ENCODE peak calls at places on chromosomes 6 and 20, in ten cellular contexts. One of them, this sample, is unnamed.

GRCh38 chr6:35049885-35050284 is 91.3 kb downstream of the TCP11 start:
- DNase-seq in PC-9: no peak
- DNase-seq in A549: no peak
- DNase-seq in MCF 10A: no peak
- DNase-seq in lung: no peak
- DNase-seq in tibial artery: peak
- DNase-seq in mucosa of descending colon: peak
- DNase-seq in neural crest cell: no peak
- DNase-seq in cardiac fibroblast: peak
- DNase-seq in H9: no peak
- DNase-seq in this sample: no peak

GRCh38 chr6:35427851-35428321 is 24.3 kb upstream of the FANCE start:
- DNase-seq in PC-9: no peak
- DNase-seq in A549: no peak
- DNase-seq in MCF 10A: peak
- DNase-seq in lung: no peak
- DNase-seq in tibial artery: no peak
- DNase-seq in mucosa of descending colon: no peak
- DNase-seq in neural crest cell: no peak
- DNase-seq in cardiac fibroblast: peak
- DNase-seq in H9: no peak
- DNase-seq in this sample: no peak

GRCh38 chr6:154410619-154411044 is 54.0 kb upstream of the IPCEF1 start:
- DNase-seq in PC-9: peak
- DNase-seq in A549: peak
- DNase-seq in MCF 10A: peak
- DNase-seq in lung: peak
- DNase-seq in tibial artery: peak
- DNase-seq in mucosa of descending colon: no peak
- DNase-seq in neural crest cell: no peak
- DNase-seq in cardiac fibroblast: peak
- DNase-seq in H9: no peak
- DNase-seq in this sample: no peak

GRCh38 chr6:131766631-131767030 is 41.2 kb upstream of the ENPP1 start:
- DNase-seq in PC-9: no peak
- DNase-seq in A549: no peak
- DNase-seq in MCF 10A: no peak
- DNase-seq in lung: no peak
- DNase-seq in tibial artery: no peak
- DNase-seq in mucosa of descending colon: no peak
- DNase-seq in neural crest cell: no peak
- DNase-seq in cardiac fibroblast: no peak
- DNase-seq in H9: no peak
- DNase-seq in this sample: no peak

GRCh38 chr6:170179925-170180324 is 111.0 kb downstream of the DLL1 start:
- DNase-seq in PC-9: no peak
- DNase-seq in A549: no peak
- DNase-seq in MCF 10A: no peak
- DNase-seq in lung: no peak
- DNase-seq in tibial artery: no peak
- DNase-seq in mucosa of descending colon: no peak
- DNase-seq in neural crest cell: no peak
- DNase-seq in cardiac fibroblast: no peak
- DNase-seq in H9: no peak
- DNase-seq in this sample: no peak

GRCh38 chr6:166980738-166981137 is 18.5 kb upstream of the CEP43 start:
- DNase-seq in PC-9: no peak
- DNase-seq in A549: no peak
- DNase-seq in MCF 10A: no peak
- DNase-seq in lung: no peak
- DNase-seq in tibial artery: no peak
- DNase-seq in mucosa of descending colon: no peak
- DNase-seq in neural crest cell: no peak
- DNase-seq in cardiac fibroblast: no peak
- DNase-seq in H9: no peak
- DNase-seq in this sample: no peak

GRCh38 chr6:105272783-105273182 is 93.0 kb upstream of the POPDC3 start:
- DNase-seq in PC-9: peak
- DNase-seq in A549: no peak
- DNase-seq in MCF 10A: peak
- DNase-seq in lung: no peak
- DNase-seq in tibial artery: no peak
- DNase-seq in mucosa of descending colon: no peak
- DNase-seq in neural crest cell: no peak
- DNase-seq in cardiac fibroblast: peak
- DNase-seq in H9: peak
- DNase-seq in this sample: no peak

GRCh38 chr20:64253000-64253383 is 2.6 kb upstream of the PCMTD2 start:
- DNase-seq in PC-9: no peak
- DNase-seq in A549: no peak
- DNase-seq in MCF 10A: no peak
- DNase-seq in lung: no peak
- DNase-seq in tibial artery: no peak
- DNase-seq in mucosa of descending colon: no peak
- DNase-seq in neural crest cell: no peak
- DNase-seq in cardiac fibroblast: no peak
- DNase-seq in H9: no peak
- DNase-seq in this sample: no peak

GRCh38 chr20:56179051-56179450 is 69.5 kb upstream of the MC3R start:
- DNase-seq in PC-9: no peak
- DNase-seq in A549: no peak
- DNase-seq in MCF 10A: no peak
- DNase-seq in lung: no peak
- DNase-seq in tibial artery: no peak
- DNase-seq in mucosa of descending colon: no peak
- DNase-seq in neural crest cell: no peak
- DNase-seq in cardiac fibroblast: no peak
- DNase-seq in H9: no peak
- DNase-seq in this sample: no peak

GRCh38 chr20:56175884-56176283 is 72.6 kb upstream of the MC3R start:
- DNase-seq in PC-9: no peak
- DNase-seq in A549: no peak
- DNase-seq in MCF 10A: no peak
- DNase-seq in lung: no peak
- DNase-seq in tibial artery: no peak
- DNase-seq in mucosa of descending colon: no peak
- DNase-seq in neural crest cell: no peak
- DNase-seq in cardiac fibroblast: no peak
- DNase-seq in H9: no peak
- DNase-seq in this sample: no peak

GRCh38 chr20:56178219-56178618 is 70.3 kb upstream of the MC3R start:
- DNase-seq in PC-9: no peak
- DNase-seq in A549: no peak
- DNase-seq in MCF 10A: no peak
- DNase-seq in lung: no peak
- DNase-seq in tibial artery: no peak
- DNase-seq in mucosa of descending colon: no peak
- DNase-seq in neural crest cell: no peak
- DNase-seq in cardiac fibroblast: no peak
- DNase-seq in H9: no peak
- DNase-seq in this sample: no peak

GRCh38 chr20:56181593-56181992 is 66.9 kb upstream of the MC3R start:
- DNase-seq in PC-9: no peak
- DNase-seq in A549: no peak
- DNase-seq in MCF 10A: peak
- DNase-seq in lung: no peak
- DNase-seq in tibial artery: no peak
- DNase-seq in mucosa of descending colon: no peak
- DNase-seq in neural crest cell: no peak
- DNase-seq in cardiac fibroblast: no peak
- DNase-seq in H9: no peak
- DNase-seq in this sample: no peak
- TF ChIP-seq CTCF in PC-9: peak
- TF ChIP-seq CTCF in A549: no peak
- TF ChIP-seq CTCF in MCF 10A: no peak
- TF ChIP-seq CTCF in lung: no peak
- TF ChIP-seq CTCF in tibial artery: peak
- TF ChIP-seq CTCF in mucosa of descending colon: no peak
- TF ChIP-seq CTCF in neural crest cell: no peak
- TF ChIP-seq CTCF in cardiac fibroblast: no peak
- TF ChIP-seq CTCF in H9: no peak
- TF ChIP-seq CTCF in this sample: no peak

GRCh38 chr6:32792901-32793400 is 23.9 kb downstream of the HLA-DOB start:
- DNase-seq in PC-9: no peak
- DNase-seq in A549: no peak
- DNase-seq in MCF 10A: no peak
- DNase-seq in lung: no peak
- DNase-seq in tibial artery: no peak
- DNase-seq in mucosa of descending colon: no peak
- DNase-seq in neural crest cell: no peak
- DNase-seq in cardiac fibroblast: no peak
- DNase-seq in H9: no peak
- DNase-seq in this sample: no peak

GRCh38 chr6:32799740-32800139 is 17.1 kb downstream of the HLA-DOB start:
- DNase-seq in PC-9: no peak
- DNase-seq in A549: no peak
- DNase-seq in MCF 10A: no peak
- DNase-seq in lung: no peak
- DNase-seq in tibial artery: no peak
- DNase-seq in mucosa of descending colon: no peak
- DNase-seq in neural crest cell: no peak
- DNase-seq in cardiac fibroblast: no peak
- DNase-seq in H9: no peak
- DNase-seq in this sample: no peak

GRCh38 chr6:32799168-32799567 is 17.6 kb downstream of the HLA-DOB start:
- DNase-seq in PC-9: no peak
- DNase-seq in A549: no peak
- DNase-seq in MCF 10A: no peak
- DNase-seq in lung: no peak
- DNase-seq in tibial artery: no peak
- DNase-seq in mucosa of descending colon: no peak
- DNase-seq in neural crest cell: no peak
- DNase-seq in cardiac fibroblast: no peak
- DNase-seq in H9: no peak
- DNase-seq in this sample: no peak

GRCh38 chr6:32794510-32794909 is 22.3 kb downstream of the HLA-DOB start:
- DNase-seq in PC-9: no peak
- DNase-seq in A549: no peak
- DNase-seq in MCF 10A: no peak
- DNase-seq in lung: no peak
- DNase-seq in tibial artery: no peak
- DNase-seq in mucosa of descending colon: no peak
- DNase-seq in neural crest cell: no peak
- DNase-seq in cardiac fibroblast: no peak
- DNase-seq in H9: no peak
- DNase-seq in this sample: no peak

DNA sequence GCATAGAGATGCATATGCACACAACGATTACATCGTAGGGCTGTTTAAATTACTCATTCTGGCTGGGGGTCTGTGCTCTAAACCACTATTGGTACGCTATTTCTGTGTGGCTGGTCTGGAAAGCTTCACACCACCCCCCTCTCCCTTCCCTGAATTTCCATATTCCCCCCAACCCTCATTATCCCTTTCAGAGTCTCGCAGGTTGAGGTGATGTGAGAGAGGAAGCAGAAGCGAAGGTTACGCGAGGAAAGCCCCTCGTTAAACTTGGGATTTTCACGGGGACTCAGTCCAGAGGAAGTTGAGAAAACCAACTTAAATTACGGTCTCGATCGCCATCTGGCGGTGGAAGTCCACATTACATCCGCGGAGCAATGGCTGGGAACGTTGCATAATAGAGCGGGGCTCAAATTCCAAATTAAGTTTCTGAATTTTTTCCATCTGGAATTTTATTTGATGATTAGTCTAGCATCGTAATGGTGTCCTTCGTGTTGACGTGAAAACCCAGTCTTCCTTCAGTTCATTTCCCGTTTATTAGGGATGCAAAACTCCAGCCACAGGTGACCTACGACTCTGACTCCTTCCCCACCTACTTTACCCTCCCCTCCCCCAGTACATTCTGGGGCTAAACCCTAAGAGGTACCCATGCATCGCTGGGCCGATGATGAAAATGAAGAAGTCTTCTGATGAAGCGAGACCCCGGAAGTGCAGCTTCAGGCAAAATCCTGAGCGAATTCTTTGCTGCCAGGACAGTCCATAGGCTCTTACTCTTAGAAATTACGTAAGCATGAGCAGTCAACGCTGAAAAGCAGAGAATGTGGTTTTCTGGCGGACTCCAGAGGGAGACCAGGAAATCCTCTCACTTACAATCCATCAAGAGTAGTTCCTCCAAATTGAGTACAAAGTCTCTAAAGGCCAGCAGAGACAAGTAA is 19.7 kb downstream of the HLA-DOB start:
- DNase-seq in PC-9: peak
- DNase-seq in A549: peak
- DNase-seq in MCF 10A: peak
- DNase-seq in lung: peak
- DNase-seq in tibial artery: peak
- DNase-seq in mucosa of descending colon: peak
- DNase-seq in neural crest cell: peak
- DNase-seq in cardiac fibroblast: peak
- DNase-seq in H9: peak
- DNase-seq in this sample: no peak
- TF ChIP-seq CTCF in PC-9: peak
- TF ChIP-seq CTCF in A549: peak
- TF ChIP-seq CTCF in MCF 10A: peak
- TF ChIP-seq CTCF in lung: peak
- TF ChIP-seq CTCF in tibial artery: peak
- TF ChIP-seq CTCF in mucosa of descending colon: peak
- TF ChIP-seq CTCF in neural crest cell: peak
- TF ChIP-seq CTCF in cardiac fibroblast: peak
- TF ChIP-seq CTCF in H9: peak
- TF ChIP-seq CTCF in this sample: peak

GRCh38 chr6:4352731-4353130 is 217.4 kb upstream of the ECI2 start:
- DNase-seq in PC-9: no peak
- DNase-seq in A549: no peak
- DNase-seq in MCF 10A: no peak
- DNase-seq in lung: no peak
- DNase-seq in tibial artery: no peak
- DNase-seq in mucosa of descending colon: no peak
- DNase-seq in neural crest cell: no peak
- DNase-seq in cardiac fibroblast: no peak
- DNase-seq in H9: no peak
- DNase-seq in this sample: no peak
- TF ChIP-seq CTCF in PC-9: no peak
- TF ChIP-seq CTCF in A549: no peak
- TF ChIP-seq CTCF in MCF 10A: no peak
- TF ChIP-seq CTCF in lung: no peak
- TF ChIP-seq CTCF in tibial artery: no peak
- TF ChIP-seq CTCF in mucosa of descending colon: no peak
- TF ChIP-seq CTCF in neural crest cell: no peak
- TF ChIP-seq CTCF in cardiac fibroblast: no peak
- TF ChIP-seq CTCF in H9: no peak
- TF ChIP-seq CTCF in this sample: no peak

GRCh38 chr6:114344971-114345274 is 2.1 kb upstream of the HS3ST5 start:
- DNase-seq in PC-9: no peak
- DNase-seq in A549: no peak
- DNase-seq in MCF 10A: no peak
- DNase-seq in lung: no peak
- DNase-seq in tibial artery: no peak
- DNase-seq in mucosa of descending colon: no peak
- DNase-seq in neural crest cell: no peak
- DNase-seq in cardiac fibroblast: no peak
- DNase-seq in H9: no peak
- DNase-seq in this sample: no peak

GRCh38 chr6:114342086-114342825 is 567 bp downstream of the HS3ST5 start:
- DNase-seq in PC-9: peak
- DNase-seq in A549: no peak
- DNase-seq in MCF 10A: no peak
- DNase-seq in lung: no peak
- DNase-seq in tibial artery: no peak
- DNase-seq in mucosa of descending colon: peak
- DNase-seq in neural crest cell: peak
- DNase-seq in cardiac fibroblast: peak
- DNase-seq in H9: peak
- DNase-seq in this sample: no peak

GRCh38 chr6:114344216-114344970 is 1.6 kb upstream of the HS3ST5 start:
- DNase-seq in PC-9: no peak
- DNase-seq in A549: no peak
- DNase-seq in MCF 10A: no peak
- DNase-seq in lung: no peak
- DNase-seq in tibial artery: no peak
- DNase-seq in mucosa of descending colon: no peak
- DNase-seq in neural crest cell: no peak
- DNase-seq in cardiac fibroblast: no peak
- DNase-seq in H9: no peak
- DNase-seq in this sample: no peak

GRCh38 chr6:114343782-114344144 is 940 bp upstream of the HS3ST5 start:
- DNase-seq in PC-9: no peak
- DNase-seq in A549: no peak
- DNase-seq in MCF 10A: no peak
- DNase-seq in lung: no peak
- DNase-seq in tibial artery: no peak
- DNase-seq in mucosa of descending colon: no peak
- DNase-seq in neural crest cell: no peak
- DNase-seq in cardiac fibroblast: no peak
- DNase-seq in H9: no peak
- DNase-seq in this sample: no peak

GRCh38 chr6:114342826-114343781 is at the start of gene HS3ST5:
- DNase-seq in PC-9: peak
- DNase-seq in A549: peak
- DNase-seq in MCF 10A: no peak
- DNase-seq in lung: no peak
- DNase-seq in tibial artery: peak
- DNase-seq in mucosa of descending colon: peak
- DNase-seq in neural crest cell: peak
- DNase-seq in cardiac fibroblast: peak
- DNase-seq in H9: peak
- DNase-seq in this sample: peak
- TF ChIP-seq CTCF in PC-9: no peak
- TF ChIP-seq CTCF in A549: peak
- TF ChIP-seq CTCF in MCF 10A: no peak
- TF ChIP-seq CTCF in lung: no peak
- TF ChIP-seq CTCF in tibial artery: no peak
- TF ChIP-seq CTCF in mucosa of descending colon: no peak
- TF ChIP-seq CTCF in neural crest cell: peak
- TF ChIP-seq CTCF in cardiac fibroblast: no peak
- TF ChIP-seq CTCF in H9: peak
- TF ChIP-seq CTCF in this sample: peak